ENCODE peak calls at places on chromosomes 16 and 17, in six cellular contexts. K is skeletal muscle cell, O is kidney epithelial cell, A is bronchial epithelial cell, H is AG04450, D is cardiac fibroblast. Z is an unnamed sample.

GRCh38 chr17:14604920-14605599 is 304.2 kb downstream of the HS3ST3B1 start:
- DNase-seq in D (no peak), A (no peak), K (no peak), H (no peak), O (no peak), Z (no peak)

GRCh38 chr16:85369741-85370528 is 243.2 kb upstream of the GSE1 start:
- DNase-seq in A (peak), K (no peak), O (no peak), H (no peak), D (peak), Z (no peak)

GRCh38 chr17:62882878-62883277 is 74.8 kb upstream of the MARCHF10 start:
- DNase-seq in O (no peak), A (no peak), K (peak), D (peak), H (no peak), Z (no peak)

GRCh38 chr16:63447121-63447520 is 1410.9 kb upstream of the CDH8 start:
- DNase-seq in H (no peak), O (no peak), K (no peak), D (no peak), A (no peak), Z (no peak)

GRCh38 chr17:78645421-78646295 is 68.5 kb upstream of the DNAH17 start:
- DNase-seq in H (no peak), K (no peak), D (peak), A (peak), O (no peak), Z (no peak)

GRCh38 chr16:17276610-17277009 is 194.2 kb downstream of the XYLT1 start:
- DNase-seq in K (no peak), A (no peak), H (no peak), O (no peak), D (no peak), Z (no peak)

GRCh38 chr16:50640391-50640790 is 40.7 kb downstream of the SNX20 start:
- DNase-seq in A (no peak), O (peak), K (no peak), D (no peak), H (no peak), Z (no peak)

GRCh38 chr16:57204675-57205074 is 18.5 kb downstream of the RSPRY1 start:
- DNase-seq in K (no peak), H (no peak), D (no peak), A (no peak), O (no peak), Z (no peak)

GRCh38 chr17:9484789-9485188 is 90.8 kb downstream of the STX8 start:
- DNase-seq in K (no peak), D (peak), O (no peak), A (peak), H (no peak), Z (no peak)

GRCh38 chr17:2002767-2003329 is 22.3 kb downstream of the RTN4RL1 start:
- DNase-seq in O (no peak), D (no peak), H (no peak), K (no peak), A (no peak), Z (no peak)

GRCh38 chr17:82458885-82459424 is 414 bp downstream of the NARF start:
- DNase-seq in D (peak), A (no peak), O (no peak), H (no peak), K (no peak), Z (no peak)

GRCh38 chr16:54446639-54447038 is 160.1 kb upstream of the IRX3 start:
- DNase-seq in A (peak), K (peak), H (no peak), D (peak), O (peak), Z (no peak)

GRCh38 chr17:1367351-1367745 is 32.7 kb downstream of the YWHAE start:
- DNase-seq in K (no peak), O (no peak), H (no peak), A (no peak), D (no peak), Z (no peak)

GRCh38 chr17:39966771-39967170 is 4.0 kb downstream of the GSDMA start:
- DNase-seq in D (no peak), H (no peak), A (no peak), O (no peak), K (no peak), Z (no peak)

GRCh38 chr17:75049057-75049456 is 2.0 kb downstream of the KCTD2 start:
- DNase-seq in O (no peak), K (no peak), A (no peak), D (no peak), H (no peak), Z (no peak)

GRCh38 chr17:75046583-75047289 is at the start of the genes ATP5PD and KCTD2:
- DNase-seq in H (peak), A (peak), K (peak), D (peak), O (peak), Z (peak)

GRCh38 chr17:75051941-75052340 is 4.9 kb downstream of the KCTD2 start:
- DNase-seq in H (no peak), A (no peak), D (no peak), O (no peak), K (no peak), Z (no peak)

GRCh38 chr17:75047398-75048098 is 523 bp downstream of the KCTD2 start:
- DNase-seq in A (no peak), D (peak), K (no peak), H (no peak), O (no peak), Z (no peak)

DNA sequence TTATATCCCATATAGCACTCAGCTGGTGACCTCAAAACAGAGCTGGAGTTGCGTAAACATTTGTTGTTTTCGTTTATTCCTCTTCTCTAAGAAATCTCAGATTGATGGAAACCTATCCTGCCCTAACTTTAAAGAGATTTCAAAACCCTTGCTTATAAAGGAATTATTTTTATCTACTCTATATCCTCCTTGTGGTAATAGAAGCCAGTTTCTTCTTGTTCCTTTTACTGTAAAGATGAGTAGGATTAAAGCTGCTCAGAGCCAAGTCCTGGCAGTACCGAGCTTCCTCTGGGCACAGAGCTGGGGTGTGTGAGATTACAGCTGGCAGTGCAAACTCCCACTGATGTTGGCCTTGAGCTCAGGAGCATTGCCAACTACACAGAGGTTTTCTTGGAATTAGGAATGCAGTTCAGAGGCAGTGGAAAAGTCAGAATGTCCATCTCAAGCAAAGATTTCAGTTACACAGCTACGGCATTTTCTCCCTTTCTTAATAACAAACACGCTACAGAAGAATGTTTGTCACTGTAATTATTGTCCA is 1.4 kb downstream of the KCTD2 start:
- DNase-seq in D (peak), K (no peak), H (no peak), A (no peak), O (no peak), Z (no peak)
- H3K4me3 ChIP-seq in D (peak), K (peak), H (peak), A (peak), O (peak), Z (peak)

GRCh38 chr16:58211245-58211644 is 13.3 kb upstream of the CSNK2A2 start:
- DNase-seq in D (no peak), K (no peak), H (no peak), A (peak), O (no peak), Z (no peak)
- H3K4me3 ChIP-seq in D (no peak), K (no peak), H (no peak), A (no peak), O (no peak), Z (no peak)

GRCh38 chr17:51374220-51374619 is 113.9 kb downstream of the UTP18 start:
- DNase-seq in O (no peak), A (no peak), D (no peak), H (no peak), K (no peak), Z (no peak)

GRCh38 chr17:51373489-51374194 is 113.3 kb downstream of the UTP18 start:
- DNase-seq in K (no peak), H (no peak), A (no peak), D (no peak), O (no peak), Z (no peak)

GRCh38 chr17:51366866-51367265 is 106.5 kb downstream of the UTP18 start:
- DNase-seq in K (no peak), H (no peak), A (no peak), O (no peak), D (no peak), Z (no peak)

GRCh38 chr17:51371732-51372151 is 111.4 kb downstream of the UTP18 start:
- DNase-seq in D (peak), K (peak), O (no peak), H (no peak), A (peak), Z (peak)

DNA sequence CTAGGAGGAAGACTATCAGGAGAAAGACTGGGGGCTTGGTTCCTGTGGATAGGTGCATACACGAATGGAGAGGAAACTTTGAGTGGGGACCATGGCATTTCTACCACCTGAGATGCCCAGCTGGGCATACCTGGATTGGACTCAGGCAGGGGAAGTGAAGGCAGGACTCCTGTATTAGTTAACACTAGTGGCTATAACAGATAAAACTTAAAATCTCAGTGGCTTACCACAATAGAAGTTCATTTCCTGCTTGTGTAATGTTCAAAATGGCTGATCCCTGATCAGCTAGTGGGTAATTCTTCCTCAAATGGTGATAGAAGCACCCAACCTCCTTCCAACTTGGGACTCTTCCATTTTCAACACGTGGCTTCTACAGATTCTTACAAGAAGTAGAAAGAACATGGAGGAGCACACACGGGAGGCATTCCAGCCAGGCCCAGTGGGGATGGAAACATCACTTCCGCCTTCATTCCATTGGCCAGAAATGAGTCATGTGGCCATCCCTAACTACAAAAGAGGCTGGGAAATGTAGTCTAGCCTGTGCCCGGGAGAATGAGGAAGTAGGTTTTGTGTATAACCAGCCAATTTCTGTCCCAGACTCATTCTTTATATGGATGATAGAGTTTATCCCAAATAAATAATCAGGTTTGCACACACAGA is 112.1 kb downstream of the UTP18 start:
- DNase-seq in O (no peak), H (no peak), A (peak), K (no peak), D (peak), Z (peak)
- H3K4me3 ChIP-seq in O (no peak), H (no peak), A (peak), K (no peak), D (no peak), Z (peak)

DNA sequence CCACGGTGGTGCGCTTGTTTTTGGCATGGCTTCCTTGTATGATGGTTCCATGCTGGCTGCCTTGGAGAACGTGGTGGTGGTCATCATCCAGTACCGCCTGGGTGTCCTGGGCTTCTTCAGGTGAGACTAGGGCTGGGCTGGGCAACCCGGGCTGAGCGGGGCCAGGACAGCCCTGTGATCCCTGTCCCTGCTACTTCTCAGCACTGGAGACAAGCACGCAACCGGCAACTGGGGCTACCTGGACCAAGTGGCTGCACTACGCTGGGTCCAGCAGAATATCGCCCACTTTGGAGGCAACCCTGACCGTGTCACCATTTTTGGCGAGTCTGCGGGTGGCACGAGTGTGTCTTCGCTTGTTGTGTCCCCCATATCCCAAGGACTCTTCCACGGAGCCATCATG is 4.9 kb downstream of the CES2 start:
- DNase-seq in D (no peak), O (no peak), A (no peak), K (no peak), H (no peak), Z (no peak)
- H3K4me3 ChIP-seq in D (no peak), O (no peak), A (no peak), K (no peak), H (no peak), Z (no peak)

GRCh38 chr17:76382305-76382802 is 2.1 kb upstream of the SPHK1 start:
- DNase-seq in O (no peak), K (no peak), D (peak), A (peak), H (no peak), Z (no peak)
- H3K4me3 ChIP-seq in O (peak), K (peak), D (peak), A (peak), H (peak), Z (no peak)

DNA sequence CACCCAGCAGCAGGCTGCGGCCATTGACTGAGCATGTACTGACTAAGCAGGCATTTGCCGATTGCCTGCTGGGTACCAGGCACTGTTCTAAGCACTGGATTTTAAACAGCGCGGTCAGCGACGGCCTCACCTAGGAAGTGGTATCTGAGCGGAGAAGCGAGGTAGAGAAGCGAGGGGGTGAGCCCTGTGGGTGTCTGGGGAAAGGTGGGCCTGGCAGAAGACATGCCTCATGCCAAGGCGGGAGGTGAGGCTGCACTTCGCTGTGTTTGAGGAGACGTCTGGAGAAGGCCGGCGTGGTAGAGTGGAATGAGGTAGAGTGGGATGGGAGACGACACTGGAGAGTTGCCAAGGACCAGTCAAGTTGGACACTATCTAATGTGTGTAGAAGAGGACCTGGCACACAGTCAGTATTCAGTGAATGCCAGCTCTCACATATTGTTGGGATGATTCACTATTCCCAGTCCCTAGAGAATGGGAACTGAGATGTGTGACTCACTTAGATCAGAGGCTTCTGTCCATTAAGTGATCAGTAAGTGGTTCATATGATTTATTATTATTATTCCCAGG is 14.4 kb downstream of the SYCE1L start:
- DNase-seq in O (peak), A (peak), H (peak), K (peak), D (peak), Z (no peak)
- H3K4me3 ChIP-seq in O (no peak), A (no peak), H (no peak), K (no peak), D (no peak), Z (no peak)

DNA sequence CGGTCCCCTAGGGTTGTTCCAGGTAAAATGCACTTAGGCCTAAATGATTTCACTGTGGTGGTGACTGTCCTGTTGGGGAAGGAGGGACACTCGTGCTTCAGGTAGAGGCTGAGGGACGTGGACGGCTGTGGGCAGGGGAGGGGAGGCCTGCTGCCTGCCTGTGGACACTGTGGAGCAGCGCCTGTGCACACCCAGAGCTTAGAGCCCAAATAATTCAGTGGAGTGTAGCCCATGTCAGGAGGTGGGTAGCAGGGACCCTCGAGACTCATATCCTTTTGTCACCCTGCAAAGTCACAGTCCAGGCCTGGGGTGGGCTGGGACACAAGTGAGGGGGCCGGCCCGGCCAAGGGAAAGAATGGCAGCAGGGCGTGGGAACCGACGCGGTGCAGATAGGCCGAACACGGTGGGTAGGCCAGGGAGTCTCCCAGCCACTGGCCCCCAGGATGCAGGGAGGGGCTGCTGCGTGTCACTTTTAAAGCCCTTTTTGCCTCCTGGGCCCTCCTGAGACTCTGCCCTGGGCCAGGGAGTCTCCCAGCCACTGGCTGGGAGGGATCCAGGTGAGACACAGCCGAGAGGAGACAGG is 733 bp upstream of the NHERF2 start:
- DNase-seq in A (no peak), K (no peak), H (no peak), O (no peak), D (no peak), Z (no peak)
- H3K4me3 ChIP-seq in A (no peak), K (peak), H (peak), O (peak), D (peak), Z (no peak)

DNA sequence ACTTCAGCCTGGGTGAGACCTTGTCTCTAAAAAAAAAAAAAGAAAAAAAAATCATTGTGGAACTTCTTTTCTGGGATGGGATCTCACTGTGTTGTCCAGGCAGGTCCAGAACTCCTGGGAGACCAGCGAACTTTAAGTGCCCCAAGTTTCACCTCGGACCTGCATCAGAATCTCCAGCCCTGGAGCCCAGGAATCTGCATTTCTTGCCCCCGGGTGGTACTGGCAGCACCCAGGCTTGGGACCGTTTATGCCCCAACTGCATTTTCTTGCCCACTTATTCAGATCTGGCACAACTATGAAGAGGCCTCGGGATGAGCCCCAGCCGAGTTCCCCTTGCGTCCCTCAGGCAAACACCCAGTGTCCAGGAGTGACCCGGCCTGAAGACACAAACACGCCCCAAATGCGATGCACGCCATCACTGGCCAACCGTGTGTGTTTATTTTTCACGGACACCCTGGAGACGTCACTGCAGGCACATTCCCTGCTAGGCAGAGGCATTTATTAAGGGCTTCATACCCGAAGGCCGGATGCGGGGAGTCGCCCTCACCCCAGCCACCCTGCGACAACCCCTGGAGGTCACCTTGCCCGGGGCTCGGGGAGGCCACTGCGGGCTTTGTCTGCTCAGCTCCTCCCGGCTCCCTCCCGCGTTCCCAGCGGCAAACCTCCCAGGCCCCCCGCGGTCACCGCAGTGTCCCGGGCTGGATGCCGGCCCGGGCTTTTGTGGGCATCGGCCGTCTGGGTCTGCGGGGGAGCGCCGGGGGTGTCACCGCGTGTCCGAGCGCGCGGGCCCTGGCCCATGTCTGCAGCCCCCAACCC is 684 bp upstream of the SPIRE2 start:
- DNase-seq in A (peak), O (no peak), D (peak), K (no peak), H (no peak), Z (no peak)
- H3K4me3 ChIP-seq in A (peak), O (peak), D (peak), K (peak), H (peak), Z (peak)